ENCODE peak calls at places on chromosomes 1 and 21, in five cellular contexts. One of them, this sample, is unnamed.

GRCh38 chr1:36924282-36924791 is 110.0 kb downstream of the GRIK3 start:
- DNase-seq in adrenal gland: peak; percentile 58
- DNase-seq in colonic mucosa: peak; percentile 24
- DNase-seq in upper lobe of right lung: no peak
- DNase-seq in MG63: peak; percentile 49
- DNase-seq in this sample: peak; percentile 90

GRCh38 chr1:16954579-16954978 is 25.8 kb downstream of the MFAP2 start:
- DNase-seq in MG63: no peak
- DNase-seq in colonic mucosa: no peak
- DNase-seq in adrenal gland: no peak
- DNase-seq in upper lobe of right lung: no peak
- DNase-seq in this sample: no peak

GRCh38 chr1:41862411-41863221 is 56.1 kb downstream of the HIVEP3 start:
- DNase-seq in colonic mucosa: no peak
- DNase-seq in adrenal gland: no peak
- DNase-seq in MG63: peak; percentile 51
- DNase-seq in upper lobe of right lung: no peak
- DNase-seq in this sample: no peak

GRCh38 chr1:160850541-160850940 is 12.1 kb downstream of the CD244 start:
- DNase-seq in MG63: no peak
- DNase-seq in colonic mucosa: no peak
- DNase-seq in upper lobe of right lung: no peak
- DNase-seq in adrenal gland: no peak
- DNase-seq in this sample: no peak

GRCh38 chr1:40818264-40818961 is 34.8 kb downstream of the KCNQ4 start:
- DNase-seq in adrenal gland: peak; percentile 71
- DNase-seq in colonic mucosa: peak; percentile 88
- DNase-seq in MG63: no peak
- DNase-seq in upper lobe of right lung: peak; percentile 87
- DNase-seq in this sample: peak; percentile 94

GRCh38 chr1:185156321-185156853 is 366 bp downstream of the TRMT1L start:
- DNase-seq in MG63: no peak
- DNase-seq in adrenal gland: no peak
- DNase-seq in upper lobe of right lung: no peak
- DNase-seq in colonic mucosa: no peak
- DNase-seq in this sample: no peak

GRCh38 chr1:171948491-171948890 is 107.2 kb downstream of the DNM3 start:
- DNase-seq in MG63: no peak
- DNase-seq in adrenal gland: no peak
- DNase-seq in upper lobe of right lung: no peak
- DNase-seq in colonic mucosa: no peak
- DNase-seq in this sample: no peak

GRCh38 chr1:25066731-25067520 is 136.8 kb upstream of the RUNX3 start:
- DNase-seq in MG63: no peak
- DNase-seq in adrenal gland: no peak
- DNase-seq in colonic mucosa: no peak
- DNase-seq in upper lobe of right lung: peak; percentile 17
- DNase-seq in this sample: no peak

GRCh38 chr1:228240411-228241240 is 32.8 kb downstream of the OBSCN start:
- DNase-seq in upper lobe of right lung: no peak
- DNase-seq in adrenal gland: peak; percentile 49
- DNase-seq in MG63: no peak
- DNase-seq in colonic mucosa: no peak
- DNase-seq in this sample: no peak

GRCh38 chr1:245996806-245997205 is 510.3 kb downstream of the SMYD3 start:
- DNase-seq in MG63: no peak
- DNase-seq in colonic mucosa: no peak
- DNase-seq in upper lobe of right lung: no peak
- DNase-seq in adrenal gland: no peak
- DNase-seq in this sample: no peak

GRCh38 chr1:21347072-21347581 is 56.9 kb upstream of the ECE1 start:
- DNase-seq in adrenal gland: no peak
- DNase-seq in colonic mucosa: no peak
- DNase-seq in upper lobe of right lung: no peak
- DNase-seq in MG63: no peak
- DNase-seq in this sample: no peak

GRCh38 chr1:203196371-203196770 is 9.9 kb upstream of the CHI3L1 start:
- DNase-seq in adrenal gland: no peak
- DNase-seq in upper lobe of right lung: peak; percentile 40
- DNase-seq in colonic mucosa: no peak
- DNase-seq in MG63: no peak
- DNase-seq in this sample: no peak

GRCh38 chr1:203228670-203229069 is 803 bp downstream of the CHIT1 start:
- DNase-seq in MG63: no peak
- DNase-seq in upper lobe of right lung: no peak
- DNase-seq in adrenal gland: no peak
- DNase-seq in colonic mucosa: no peak
- DNase-seq in this sample: no peak

GRCh38 chr1:58785424-58786058 is 1.7 kb upstream of the JUN start:
- DNase-seq in colonic mucosa: peak; percentile 61
- DNase-seq in MG63: peak; percentile 29
- DNase-seq in adrenal gland: peak; percentile 84
- DNase-seq in upper lobe of right lung: peak; percentile 86
- DNase-seq in this sample: peak; percentile 47

GRCh38 chr1:167433884-167434283 is 84.4 kb downstream of the CD247 start:
- DNase-seq in colonic mucosa: no peak
- DNase-seq in MG63: no peak
- DNase-seq in adrenal gland: no peak
- DNase-seq in upper lobe of right lung: no peak
- DNase-seq in this sample: peak; percentile 42

GRCh38 chr1:30060738-30061137 is 662.6 kb downstream of the MATN1 start:
- DNase-seq in upper lobe of right lung: peak; percentile 41
- DNase-seq in adrenal gland: no peak
- DNase-seq in MG63: no peak
- DNase-seq in colonic mucosa: no peak
- DNase-seq in this sample: no peak

GRCh38 chr1:43392702-43393101 is 3.0 kb downstream of the SZT2 start:
- DNase-seq in adrenal gland: no peak
- DNase-seq in upper lobe of right lung: no peak
- DNase-seq in colonic mucosa: no peak
- DNase-seq in MG63: no peak
- DNase-seq in this sample: no peak

GRCh38 chr1:47235280-47235679 is 3.3 kb upstream of the TAL1 start:
- DNase-seq in colonic mucosa: no peak
- DNase-seq in MG63: no peak
- DNase-seq in adrenal gland: peak; percentile 72
- DNase-seq in upper lobe of right lung: no peak
- DNase-seq in this sample: no peak

GRCh38 chr1:156859523-156860112 is 701 bp upstream of the INSRR start:
- DNase-seq in MG63: no peak
- DNase-seq in adrenal gland: peak; percentile 58
- DNase-seq in upper lobe of right lung: no peak
- DNase-seq in colonic mucosa: no peak
- DNase-seq in this sample: no peak

GRCh38 chr1:56060901-56061300 is 518.5 kb downstream of the PLPP3 start:
- DNase-seq in MG63: peak; percentile 77
- DNase-seq in adrenal gland: no peak
- DNase-seq in colonic mucosa: peak; percentile 32
- DNase-seq in upper lobe of right lung: no peak
- DNase-seq in this sample: no peak

GRCh38 chr1:183590225-183591191 is at the start of gene NCF2:
- DNase-seq in colonic mucosa: no peak
- DNase-seq in upper lobe of right lung: no peak
- DNase-seq in adrenal gland: no peak
- DNase-seq in MG63: no peak
- DNase-seq in this sample: peak; percentile 91

GRCh38 chr1:64745986-64746940 is 1.4 kb downstream of the RAVER2 start:
- DNase-seq in upper lobe of right lung: no peak
- DNase-seq in MG63: no peak
- DNase-seq in colonic mucosa: peak; percentile 46
- DNase-seq in adrenal gland: no peak
- DNase-seq in this sample: no peak

GRCh38 chr1:223717123-223717522 is 4.8 kb downstream of the CAPN2 start:
- DNase-seq in upper lobe of right lung: no peak
- DNase-seq in colonic mucosa: no peak
- DNase-seq in MG63: no peak
- DNase-seq in adrenal gland: no peak
- DNase-seq in this sample: no peak

GRCh38 chr1:24955161-24955560 is 25.1 kb upstream of the RUNX3 start:
- DNase-seq in MG63: no peak
- DNase-seq in upper lobe of right lung: no peak
- DNase-seq in adrenal gland: no peak
- DNase-seq in colonic mucosa: no peak
- DNase-seq in this sample: no peak

GRCh38 chr1:17215545-17215890 is 10.6 kb downstream of the PADI1 start:
- DNase-seq in upper lobe of right lung: no peak
- DNase-seq in adrenal gland: no peak
- DNase-seq in colonic mucosa: no peak
- DNase-seq in MG63: peak; percentile 81
- DNase-seq in this sample: no peak

GRCh38 chr1:186207401-186208085 is 167.5 kb downstream of the TPR start:
- DNase-seq in adrenal gland: no peak
- DNase-seq in colonic mucosa: no peak
- DNase-seq in upper lobe of right lung: no peak
- DNase-seq in MG63: no peak
- DNase-seq in this sample: no peak

GRCh38 chr1:81760487-81761097 is 40.1 kb upstream of the ADGRL2 start:
- DNase-seq in upper lobe of right lung: no peak
- DNase-seq in adrenal gland: no peak
- DNase-seq in MG63: no peak
- DNase-seq in colonic mucosa: no peak
- DNase-seq in this sample: no peak

GRCh38 chr1:162387226-162388082 is 5.9 kb downstream of the C1orf226 start:
- DNase-seq in colonic mucosa: no peak
- DNase-seq in adrenal gland: no peak
- DNase-seq in upper lobe of right lung: no peak
- DNase-seq in MG63: no peak
- DNase-seq in this sample: no peak

GRCh38 chr1:231201375-231202124 is 39.5 kb upstream of the GNPAT start:
- DNase-seq in MG63: no peak
- DNase-seq in colonic mucosa: no peak
- DNase-seq in upper lobe of right lung: no peak
- DNase-seq in adrenal gland: no peak
- DNase-seq in this sample: no peak

GRCh38 chr1:20992327-20993056 is 184.2 kb downstream of the EIF4G3 start:
- DNase-seq in MG63: no peak
- DNase-seq in upper lobe of right lung: no peak
- DNase-seq in colonic mucosa: no peak
- DNase-seq in adrenal gland: no peak
- DNase-seq in this sample: no peak

GRCh38 chr1:50620680-50621329 is 197.6 kb upstream of the DMRTA2 start:
- DNase-seq in adrenal gland: no peak
- DNase-seq in upper lobe of right lung: peak; percentile 89
- DNase-seq in MG63: no peak
- DNase-seq in colonic mucosa: peak; percentile 40
- DNase-seq in this sample: peak; percentile 63

GRCh38 chr1:29465755-29466154 is 229.4 kb downstream of the PTPRU start:
- DNase-seq in MG63: no peak
- DNase-seq in colonic mucosa: no peak
- DNase-seq in adrenal gland: no peak
- DNase-seq in upper lobe of right lung: no peak
- DNase-seq in this sample: peak; percentile 53

GRCh38 chr1:18197299-18197698 is 89.7 kb downstream of the IGSF21 start:
- DNase-seq in colonic mucosa: no peak
- DNase-seq in adrenal gland: no peak
- DNase-seq in upper lobe of right lung: no peak
- DNase-seq in MG63: no peak
- DNase-seq in this sample: no peak

DNA sequence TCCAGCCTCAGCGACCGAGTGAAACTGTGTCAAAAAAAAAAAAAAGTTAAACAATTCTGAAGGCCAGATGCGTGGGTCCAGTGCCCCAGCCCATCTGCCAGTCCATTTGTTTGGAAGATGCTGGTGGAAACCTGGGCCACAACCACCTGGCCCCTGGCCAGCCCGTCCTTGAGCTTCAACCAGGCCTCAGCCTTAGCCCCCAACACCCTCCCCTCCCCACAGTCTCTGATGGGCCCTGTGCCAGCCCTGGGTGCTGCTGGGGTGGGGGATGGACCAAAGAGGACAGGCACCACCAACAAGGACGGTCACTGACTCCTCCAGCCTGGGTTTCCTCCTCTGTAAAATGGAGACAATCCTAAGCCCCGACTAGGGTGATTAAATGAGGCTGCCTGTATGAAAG is 19.6 kb upstream of the PLEKHG5 start:
- DNase-seq in MG63: no peak
- DNase-seq in adrenal gland: no peak
- DNase-seq in colonic mucosa: no peak
- DNase-seq in upper lobe of right lung: no peak
- DNase-seq in this sample: no peak
- H3K4me3 ChIP-seq in MG63: no peak overlapping the region
- H3K4me3 ChIP-seq in adrenal gland: no peak overlapping the region
- H3K4me3 ChIP-seq in colonic mucosa: no peak overlapping the region
- H3K4me3 ChIP-seq in upper lobe of right lung: no peak overlapping the region
- H3K4me3 ChIP-seq in this sample: no peak overlapping the region

DNA sequence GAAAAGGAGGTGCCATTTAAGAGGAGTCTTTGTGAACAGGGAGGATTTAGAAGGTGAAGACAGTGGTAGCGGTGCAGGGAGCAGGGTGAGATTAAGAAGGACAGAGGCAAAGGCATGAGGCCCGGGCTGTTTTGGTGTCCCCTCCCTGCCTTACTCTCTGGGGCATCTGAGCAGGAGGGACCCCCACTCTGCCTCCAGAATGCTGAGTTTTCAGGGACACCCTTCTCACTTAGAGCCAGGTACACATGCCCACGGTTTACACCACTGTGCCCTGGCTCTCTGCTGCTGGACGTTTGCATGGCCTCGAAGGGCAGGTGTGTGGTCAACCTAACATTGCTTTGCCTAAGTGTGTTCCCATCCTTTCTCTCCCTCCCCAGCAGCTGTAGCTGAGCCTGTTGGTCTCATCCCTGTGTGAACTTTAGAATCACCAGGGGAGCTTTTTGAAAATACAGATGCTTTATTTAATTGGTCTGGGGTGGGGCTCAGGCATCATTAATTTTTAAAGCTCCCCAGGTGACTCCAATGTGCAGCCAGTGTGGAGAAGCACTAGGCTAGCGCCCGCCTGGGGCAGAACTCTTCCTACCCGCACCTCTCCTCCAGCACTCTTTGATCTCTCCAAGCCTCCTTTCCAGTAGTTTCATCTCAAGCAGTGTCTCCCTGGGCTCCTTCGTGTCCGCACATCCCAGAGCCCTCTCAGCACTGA is 20.6 kb upstream of the PARP1 start:
- DNase-seq in MG63: no peak
- DNase-seq in upper lobe of right lung: no peak
- DNase-seq in colonic mucosa: no peak
- DNase-seq in adrenal gland: no peak
- DNase-seq in this sample: no peak
- H3K4me3 ChIP-seq in MG63: no peak overlapping the region
- H3K4me3 ChIP-seq in upper lobe of right lung: no peak overlapping the region
- H3K4me3 ChIP-seq in colonic mucosa: no peak overlapping the region
- H3K4me3 ChIP-seq in adrenal gland: no peak overlapping the region
- H3K4me3 ChIP-seq in this sample: peak overlapping the region; percentile 30

GRCh38 chr1:1185101-1185765 is 11.6 kb downstream of the TTLL10 start:
- DNase-seq in colonic mucosa: no peak
- DNase-seq in upper lobe of right lung: no peak
- DNase-seq in MG63: no peak
- DNase-seq in adrenal gland: no peak
- DNase-seq in this sample: no peak
- H3K4me3 ChIP-seq in colonic mucosa: no peak overlapping the region
- H3K4me3 ChIP-seq in upper lobe of right lung: no peak overlapping the region
- H3K4me3 ChIP-seq in MG63: no peak overlapping the region
- H3K4me3 ChIP-seq in adrenal gland: no peak overlapping the region
- H3K4me3 ChIP-seq in this sample: no peak overlapping the region

GRCh38 chr21:37896788-37897187 is 19.5 kb downstream of the KCNJ6 start:
- DNase-seq in adrenal gland: no peak
- DNase-seq in MG63: no peak
- DNase-seq in colonic mucosa: no peak
- DNase-seq in upper lobe of right lung: no peak
- DNase-seq in this sample: no peak
- H3K4me3 ChIP-seq in adrenal gland: no peak overlapping the region
- H3K4me3 ChIP-seq in MG63: no peak overlapping the region
- H3K4me3 ChIP-seq in colonic mucosa: no peak overlapping the region
- H3K4me3 ChIP-seq in upper lobe of right lung: no peak overlapping the region
- H3K4me3 ChIP-seq in this sample: no peak overlapping the region

This sample was measured in Karpas-422.